ENCODE peak calls at places on chromosomes 3 and 15, in eight cellular contexts. P, U, M, I, E, R, S and O are unnamed samples.

GRCh38 chr3:124282751-124283643 is 291.1 kb upstream of the ROPN1 start:
- DNase-seq in S (no peak), R (no peak), E (no peak), M (no peak), I (no peak), P (no peak), U (no peak), O (no peak)

GRCh38 chr15:88309363-88309762 is 52.8 kb upstream of the NTRK3 start:
- DNase-seq in S (no peak), E (no peak), R (no peak), U (no peak), P (no peak), I (no peak), M (no peak), O (no peak)

GRCh38 chr3:112633191-112633590 is 7.8 kb downstream of the CCDC80 start:
- DNase-seq in M (no peak), U (no peak), E (no peak), I (no peak), R (no peak), P (no peak), S (no peak), O (no peak)

GRCh38 chr3:142645236-142645793 is 49.1 kb downstream of the PLS1 start:
- DNase-seq in S (no peak), R (no peak), P (no peak), I (no peak), M (no peak), E (no peak), U (no peak), O (no peak)

GRCh38 chr3:147299656-147300055 is 106.7 kb downstream of the ZIC4 start:
- DNase-seq in I (no peak), E (no peak), R (no peak), U (no peak), S (no peak), M (no peak), P (no peak), O (no peak)

GRCh38 chr3:131083190-131083863 is 56.6 kb downstream of the NEK11 start:
- DNase-seq in R (no peak), P (no peak), M (peak; percentile 49), I (no peak), E (peak; percentile 85), S (peak; percentile 8), U (peak; percentile 53), O (no peak)

GRCh38 chr3:48548731-48549705 is 7.6 kb downstream of the PFKFB4 start:
- DNase-seq in M (peak; percentile 75), I (peak; percentile 80), P (peak; percentile 77), R (peak; percentile 83), E (peak; percentile 8), S (peak; percentile 86), U (peak; percentile 88), O (peak; percentile 83)

GRCh38 chr3:41462103-41462691 is 262.9 kb downstream of the CTNNB1 start:
- DNase-seq in P (no peak), R (no peak), M (no peak), S (no peak), I (no peak), U (no peak), E (no peak), O (no peak)

GRCh38 chr15:79208179-79208578 is 74.3 kb upstream of the ANKRD34C start:
- DNase-seq in M (no peak), U (no peak), S (no peak), P (no peak), I (no peak), E (no peak), R (no peak), O (no peak)

GRCh38 chr3:57029383-57029782 is 31.1 kb upstream of the SPATA12 start:
- DNase-seq in E (no peak), U (no peak), P (no peak), I (no peak), S (no peak), R (no peak), M (no peak), O (no peak)

GRCh38 chr3:99578339-99578970 is 59.9 kb upstream of the COL8A1 start:
- DNase-seq in M (no peak), U (no peak), R (no peak), E (no peak), S (no peak), P (no peak), I (no peak), O (no peak)

GRCh38 chr3:110533089-110533488 is 538.5 kb upstream of the NECTIN3 start:
- DNase-seq in P (no peak), S (no peak), M (no peak), I (no peak), E (no peak), R (peak; percentile 57), U (no peak), O (peak; percentile 58)

GRCh38 chr15:71701808-71702207 is 108.5 kb upstream of the NR2E3 start:
- DNase-seq in S (no peak), M (no peak), R (no peak), U (no peak), E (no peak), I (no peak), P (no peak), O (no peak)

GRCh38 chr15:71400347-71400746 is 285.1 kb downstream of the THSD4 start:
- DNase-seq in I (no peak), M (no peak), U (no peak), P (no peak), E (no peak), R (no peak), S (no peak), O (no peak)

GRCh38 chr3:187062526-187063177 is 76.6 kb downstream of the RPL39L start:
- DNase-seq in S (no peak), U (no peak), P (no peak), E (no peak), M (no peak), I (no peak), R (no peak), O (no peak)

GRCh38 chr3:31488475-31489017 is 44.2 kb upstream of the STT3B start:
- DNase-seq in P (no peak), I (no peak), S (no peak), U (no peak), E (no peak), R (no peak), M (no peak), O (no peak)

GRCh38 chr15:25171856-25172687 is 217.3 kb downstream of the SNRPN start:
- DNase-seq in P (no peak), M (peak; percentile 3), R (peak; percentile 30), U (no peak), E (no peak), S (no peak), I (no peak), O (no peak)

GRCh38 chr15:76177491-76178040 is 117.8 kb downstream of the TMEM266 start:
- DNase-seq in U (no peak), E (no peak), P (no peak), M (no peak), I (no peak), R (no peak), S (no peak), O (no peak)

GRCh38 chr3:195662-196061 is 901 bp upstream of the CHL1 start:
- DNase-seq in P (no peak), E (peak; percentile 12), I (no peak), U (no peak), S (no peak), R (no peak), M (no peak), O (no peak)

GRCh38 chr3:163878396-163878795 is 1199.9 kb downstream of the SI start:
- DNase-seq in I (no peak), P (no peak), M (no peak), S (no peak), R (no peak), U (no peak), E (no peak), O (no peak)

GRCh38 chr3:12670789-12671450 is 7.0 kb upstream of the RAF1 start:
- DNase-seq in E (no peak), M (no peak), P (no peak), I (no peak), U (no peak), R (peak; percentile 86), S (no peak), O (peak; percentile 79)

GRCh38 chr15:52150043-52150825 is 37.7 kb upstream of the BCL2L10 start:
- DNase-seq in E (no peak), I (peak; percentile 22), R (no peak), P (no peak), M (no peak), S (no peak), U (no peak), O (no peak)

GRCh38 chr3:172100482-172100881 is 61.1 kb downstream of the FNDC3B start:
- DNase-seq in R (no peak), U (no peak), S (no peak), P (no peak), E (no peak), I (no peak), M (no peak), O (no peak)

GRCh38 chr3:4772171-4772804 is 206.9 kb upstream of the BHLHE40 start:
- DNase-seq in S (no peak), E (no peak), R (no peak), P (no peak), U (no peak), M (peak; percentile 37), I (no peak), O (no peak)

GRCh38 chr3:65439641-65440040 is 599.1 kb downstream of the MAGI1 start:
- DNase-seq in R (peak; percentile 49), P (no peak), I (no peak), S (peak; percentile 59), U (peak; percentile 65), M (peak; percentile 28), E (peak; percentile 27), O (peak; percentile 49)

GRCh38 chr3:196979545-196979944 is 10.9 kb upstream of the PIGZ start:
- DNase-seq in P (no peak), I (no peak), S (no peak), M (no peak), R (no peak), U (no peak), E (no peak), O (no peak)

GRCh38 chr3:178022599-178022998 is 513.6 kb upstream of the KCNMB2 start:
- DNase-seq in P (no peak), I (no peak), E (no peak), U (peak; percentile 17), S (no peak), R (no peak), M (no peak), O (no peak)

GRCh38 chr3:196120291-196120951 is 38.5 kb upstream of the TFRC start:
- DNase-seq in P (no peak), I (no peak), U (no peak), S (no peak), M (no peak), R (no peak), E (no peak), O (no peak)

GRCh38 chr3:13063225-13063624 is 10.0 kb downstream of the IQSEC1 start:
- DNase-seq in U (no peak), I (no peak), R (no peak), P (no peak), M (no peak), E (no peak), S (no peak), O (no peak)

GRCh38 chr3:107392549-107393165 is 15.4 kb downstream of the CCDC54 start:
- DNase-seq in R (no peak), P (no peak), S (no peak), U (no peak), E (no peak), I (no peak), M (no peak), O (no peak)

GRCh38 chr3:30443756-30444673 is 162.4 kb upstream of the TGFBR2 start:
- DNase-seq in R (no peak), U (no peak), E (no peak), P (no peak), I (no peak), S (no peak), M (no peak), O (no peak)

GRCh38 chr3:114632757-114633424 is 339.1 kb downstream of the TIGIT start:
- DNase-seq in I (no peak), U (no peak), E (no peak), P (peak; percentile 42), R (no peak), M (no peak), S (no peak), O (no peak)

GRCh38 chr3:4493931-4494806 is 1.0 kb downstream of the ITPR1 start:
- DNase-seq in E (no peak), S (peak; percentile 16), U (peak; percentile 19), P (peak; percentile 39), R (no peak), I (no peak), M (no peak), O (no peak)

GRCh38 chr3:24802614-24803013 is 308.0 kb upstream of the THRB start:
- DNase-seq in P (no peak), M (no peak), R (no peak), S (no peak), E (no peak), U (no peak), I (no peak), O (no peak)